ENCODE peak calls at places on chromosomes 1 and 21, in nine cellular contexts. K, M, D, X, O, J, H, R and P are unnamed samples.

GRCh38 chr1:31614538-31615005 is 2.9 kb upstream of the HCRTR1 start:
- DNase-seq in X (no peak), D (no peak), J (no peak), O (no peak), H (no peak), R (peak), M (no peak), K (no peak), P (no peak)

GRCh38 chr1:176789571-176790090 is 326.7 kb downstream of the PAPPA2 start:
- DNase-seq in X (peak), J (no peak), O (peak), K (no peak), D (no peak), R (no peak), H (no peak), M (no peak), P (no peak)

GRCh38 chr1:183873642-183874041 is 68.7 kb downstream of the RGL1 start:
- DNase-seq in K (no peak), D (peak), J (no peak), M (no peak), R (no peak), H (no peak), X (no peak), O (no peak), P (peak)

GRCh38 chr1:157155658-157156057 is 17.5 kb upstream of the ETV3 start:
- DNase-seq in R (no peak), J (no peak), O (no peak), X (no peak), K (no peak), H (peak), D (no peak), M (no peak), P (no peak)

GRCh38 chr1:37752583-37753471 is 12.1 kb downstream of the EPHA10 start:
- DNase-seq in O (no peak), R (no peak), X (no peak), K (peak), H (peak), D (peak), J (no peak), M (no peak), P (peak)

GRCh38 chr1:162136760-162137537 is 67.5 kb downstream of the NOS1AP start:
- DNase-seq in H (no peak), K (no peak), D (no peak), J (peak), M (no peak), O (peak), R (no peak), X (peak), P (no peak)

GRCh38 chr1:5990913-5991783 is 1.1 kb downstream of the NPHP4 start:
- DNase-seq in R (no peak), J (no peak), X (no peak), H (peak), D (peak), M (peak), O (peak), K (peak), P (peak)

GRCh38 chr1:31717341-31717740 is 13.5 kb upstream of the COL16A1 start:
- DNase-seq in X (no peak), H (no peak), R (no peak), M (no peak), K (no peak), O (no peak), D (no peak), J (no peak), P (no peak)

GRCh38 chr1:234985531-234986294 is 142.9 kb downstream of the TOMM20 start:
- DNase-seq in H (no peak), M (no peak), K (no peak), J (no peak), X (no peak), D (no peak), R (no peak), O (no peak), P (no peak)

GRCh38 chr1:165907256-165907857 is 79.9 kb downstream of the UCK2 start:
- DNase-seq in X (no peak), K (no peak), J (no peak), M (no peak), D (no peak), O (peak), R (no peak), H (no peak), P (no peak)

DNA sequence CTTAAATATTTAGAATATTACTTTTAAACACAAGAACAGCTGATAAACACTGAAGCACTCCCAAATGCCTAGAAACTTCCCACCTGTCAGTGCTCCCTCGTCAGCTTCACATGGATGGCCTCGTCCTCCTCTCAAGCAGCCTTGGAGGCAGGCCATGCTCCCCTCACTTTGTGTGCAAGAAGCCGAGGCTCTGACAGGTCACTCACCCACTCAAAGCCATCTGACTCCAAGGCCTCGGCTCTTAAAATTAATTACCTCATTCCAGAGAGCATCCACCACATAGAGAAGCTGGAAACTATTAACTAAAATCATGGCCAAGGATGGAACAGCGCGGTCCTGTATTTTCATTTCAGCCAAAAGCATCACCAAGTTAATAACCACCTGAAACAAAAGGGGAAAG is 17.8 kb downstream of the LBR start:
- DNase-seq in D (no peak), X (no peak), K (no peak), O (no peak), R (no peak), H (no peak), J (no peak), M (no peak), P (no peak)
- TF ChIP-seq CTCF in D (no peak), X (no peak), K (no peak), O (no peak), R (no peak), H (no peak), J (no peak), M (no peak), P (no peak)

GRCh38 chr1:167409183-167409582 is 109.1 kb downstream of the CD247 start:
- DNase-seq in X (no peak), J (no peak), O (no peak), H (no peak), R (no peak), M (no peak), D (no peak), K (no peak), P (no peak)
- TF ChIP-seq CTCF in X (no peak), J (no peak), O (peak), H (no peak), R (no peak), M (no peak), D (peak), K (no peak), P (peak)

GRCh38 chr1:14909273-14909672 is 244.3 kb upstream of the TMEM51 start:
- DNase-seq in R (no peak), M (no peak), H (no peak), K (no peak), J (no peak), X (no peak), D (no peak), O (no peak), P (no peak)
- TF ChIP-seq CTCF in R (no peak), M (no peak), H (no peak), K (no peak), J (no peak), X (no peak), D (no peak), O (no peak), P (no peak)

GRCh38 chr21:43727571-43728466 is 8.9 kb downstream of the PDXK start:
- DNase-seq in R (no peak), H (peak), J (no peak), K (no peak), D (no peak), O (no peak), M (peak), X (no peak), P (no peak)
- TF ChIP-seq CTCF in R (no peak), H (no peak), J (peak), K (no peak), D (no peak), O (peak), M (no peak), X (peak), P (no peak)

GRCh38 chr1:54358503-54359168 is 47.6 kb downstream of the SSBP3 start:
- DNase-seq in H (no peak), X (no peak), R (no peak), M (no peak), J (no peak), K (peak), D (no peak), O (no peak), P (no peak)

GRCh38 chr1:54361342-54361741 is 44.9 kb downstream of the SSBP3 start:
- DNase-seq in H (peak), R (no peak), M (peak), K (peak), D (no peak), X (no peak), O (no peak), J (no peak), P (no peak)

GRCh38 chr1:54359393-54360162 is 46.6 kb downstream of the SSBP3 start:
- DNase-seq in O (no peak), K (no peak), J (no peak), R (no peak), X (no peak), M (no peak), H (no peak), D (no peak), P (no peak)

GRCh38 chr1:54357967-54358366 is 48.2 kb downstream of the SSBP3 start:
- DNase-seq in X (no peak), M (no peak), J (no peak), D (no peak), H (no peak), R (no peak), K (no peak), O (no peak), P (no peak)

GRCh38 chr1:54360165-54361005 is 45.8 kb downstream of the SSBP3 start:
- DNase-seq in O (no peak), H (no peak), M (no peak), X (no peak), J (no peak), D (peak), K (no peak), R (no peak), P (no peak)
- TF ChIP-seq CTCF in O (no peak), H (no peak), M (no peak), X (no peak), J (no peak), D (no peak), K (no peak), R (no peak), P (peak)

DNA sequence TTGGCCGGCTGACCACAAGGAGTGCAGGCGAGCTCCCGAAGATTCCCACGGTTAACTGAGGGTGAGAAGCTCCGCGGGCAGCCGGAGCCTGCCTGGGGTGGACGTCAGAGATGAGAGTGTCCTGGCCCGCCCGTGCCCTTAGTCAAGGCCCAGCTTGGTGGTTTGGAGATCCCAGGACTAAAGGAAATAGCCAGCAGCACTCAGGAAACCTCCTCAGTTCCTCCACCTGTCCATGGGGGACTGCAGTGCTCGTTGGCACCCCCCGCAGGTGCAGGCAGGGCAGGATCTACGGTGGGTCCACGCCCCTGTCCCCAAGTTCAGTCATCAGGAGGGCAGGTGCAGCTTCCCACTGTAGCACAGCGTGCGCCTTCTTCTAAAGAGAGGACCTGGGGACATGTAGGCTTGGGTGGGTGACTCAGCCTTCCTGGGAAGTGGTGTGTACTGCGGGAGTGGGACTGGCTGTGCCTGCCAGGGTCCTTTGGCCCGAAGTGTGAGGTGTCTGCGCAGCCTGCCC is 32.5 kb downstream of the SLX9 start:
- DNase-seq in R (no peak), X (no peak), M (no peak), J (no peak), D (no peak), H (peak), K (no peak), O (no peak), P (no peak)
- TF ChIP-seq CTCF in R (no peak), X (no peak), M (no peak), J (no peak), D (no peak), H (no peak), K (no peak), O (no peak), P (peak)

DNA sequence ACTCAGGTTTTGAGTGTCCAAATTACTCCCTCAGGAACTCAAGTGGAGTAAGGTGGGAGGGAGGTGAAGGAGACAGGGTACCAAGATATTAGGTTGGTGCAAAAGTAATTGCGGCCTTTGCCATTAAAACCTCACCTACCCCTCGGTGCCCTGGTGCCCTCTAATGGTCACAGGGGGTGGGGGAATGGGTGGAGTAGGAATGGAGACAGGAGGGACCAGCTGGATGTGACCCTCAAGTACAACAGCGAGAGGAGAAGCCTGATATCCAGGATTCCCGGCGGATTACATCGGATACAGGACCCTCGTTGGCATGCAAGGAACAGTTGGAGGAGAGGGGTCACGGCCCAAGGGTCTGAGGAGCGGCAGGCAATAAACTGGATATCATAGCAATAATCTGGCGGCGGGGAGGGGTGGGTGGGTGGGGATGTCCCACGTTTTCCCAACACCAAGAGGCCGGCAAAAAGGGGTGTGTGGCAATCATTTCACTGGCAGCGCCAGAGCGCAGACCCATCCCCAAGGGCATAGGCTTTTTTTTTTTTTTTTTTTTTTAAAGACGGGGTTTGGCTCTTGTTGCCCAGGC is 4.3 kb upstream of the ZBTB7B start:
- DNase-seq in R (no peak), K (no peak), O (no peak), J (no peak), M (no peak), H (no peak), X (no peak), D (no peak), P (no peak)
- TF ChIP-seq CTCF in R (no peak), K (no peak), O (no peak), J (no peak), M (no peak), H (no peak), X (peak), D (peak), P (peak)